ENCODE peak calls at places on chromosomes 1 and 21, in four cellular contexts. Z is activated CD8-positive, alpha-beta memory T cell treated with anti-CD3 and anti-CD28 coated beads, Interleukin-2, amount 50 U/mL, for 48 hours; Y is stimulated activated naive CD8-positive, alpha-beta T cell treated with anti-CD3 and anti-CD28 coated beads, Interleukin-15, amount 100 ng/mL, for 72 hours; E is NCI-H446. D is an unnamed sample.

GRCh38 chr21:26884436-26884835 is 39.2 kb upstream of the ADAMTS1 start:
- DNase-seq in Y (no peak), Z (no peak), E (no peak), D (no peak)

GRCh38 chr1:101408212-101409042 is 171.6 kb downstream of the S1PR1 start:
- DNase-seq in E (no peak), Y (no peak), Z (no peak), D (no peak)

GRCh38 chr1:93740601-93741031 is 59.0 kb upstream of the BCAR3 start:
- DNase-seq in Z (no peak), Y (no peak), E (peak), D (no peak)

GRCh38 chr1:189899686-189900495 is 577.8 kb downstream of the BRINP3 start:
- DNase-seq in Y (no peak), Z (no peak), E (peak), D (no peak)

GRCh38 chr1:6471969-6472368 is 6.0 kb upstream of the TNFRSF25 start:
- DNase-seq in E (no peak), Z (no peak), Y (no peak), D (no peak)

GRCh38 chr1:229753764-229754553 is 127.9 kb downstream of the URB2 start:
- DNase-seq in Y (peak), E (no peak), Z (no peak), D (no peak)

GRCh38 chr21:45996311-45997204 is 15.0 kb downstream of the COL6A1 start:
- DNase-seq in Y (no peak), Z (peak), E (no peak), D (no peak)

GRCh38 chr1:82486969-82487368 is 686.2 kb downstream of the ADGRL2 start:
- DNase-seq in E (no peak), Z (no peak), Y (no peak), D (no peak)

GRCh38 chr1:6922096-6922931 is 137.1 kb downstream of the CAMTA1 start:
- DNase-seq in Y (no peak), Z (no peak), E (peak), D (no peak)

GRCh38 chr1:221839321-221839720 is 97.4 kb upstream of the DUSP10 start:
- DNase-seq in E (no peak), Y (no peak), Z (no peak), D (no peak)

GRCh38 chr1:225601902-225602589 is 50.9 kb downstream of the ENAH start:
- DNase-seq in Y (no peak), E (no peak), Z (no peak), D (no peak)

GRCh38 chr1:15526021-15526489 is 593 bp upstream of the DNAJC16 start:
- DNase-seq in Z (no peak), E (no peak), Y (no peak), D (no peak)

GRCh38 chr1:158506369-158506987 is 34.5 kb downstream of the OR10R2 start:
- DNase-seq in Y (no peak), E (peak), Z (peak), D (no peak)

GRCh38 chr1:147095691-147096090 is 76.6 kb downstream of the PRKAB2 start:
- DNase-seq in E (no peak), Z (no peak), Y (no peak), D (no peak)

GRCh38 chr1:206467915-206468314 is 2.4 kb upstream of the IKBKE start:
- DNase-seq in Z (no peak), Y (no peak), E (no peak), D (no peak)

GRCh38 chr1:203702130-203702577 is 62.8 kb upstream of the LAX1 start:
- DNase-seq in Y (peak), E (peak), Z (peak), D (no peak)

GRCh38 chr1:8059161-8059622 is 33.1 kb upstream of the ERRFI1 start:
- DNase-seq in E (no peak), Y (no peak), Z (no peak), D (no peak)

D was measured in DMS 273 treated with DMSO at 0.1 percent for 48 hours.